ENCODE peak calls at places on chromosomes 11 and 22, in seven cellular contexts. D is A172; Y is KBM-7; B is activated naive CD4-positive, alpha-beta T cell treated with Interleukin-2 at 50 U/mL for 16 hours; C is progenitor cell of endocrine pancreas; J is tibial artery; F is bronchial epithelial cell. K is an unnamed sample.
A peak's percentile ranks its signal among the peaks of the same experiment; 100 is the strongest.

GRCh38 chr22:38570841-38571364 is 920 bp upstream of the DMC1 start:
- DNase-seq in F (no peak), D (peak; percentile 6), Y (no peak), B (peak; percentile 28), J (peak; percentile 86), C (peak; percentile 12), K (peak; percentile 55)

GRCh38 chr11:86418513-86418912 is 43.8 kb downstream of the CCDC81 start:
- DNase-seq in J (no peak), C (no peak), D (no peak), F (no peak), Y (no peak), B (no peak), K (no peak)

GRCh38 chr22:27224485-27225364 is 567.3 kb downstream of the MIAT start:
- DNase-seq in Y (no peak), D (peak; percentile 72), J (no peak), C (no peak), B (no peak), F (no peak), K (no peak)

GRCh38 chr11:64359712-64360402 is 895 bp downstream of the RPS6KA4 start:
- DNase-seq in Y (no peak), F (no peak), D (no peak), B (peak; percentile 27), J (no peak), C (no peak), K (peak; percentile 43)

GRCh38 chr22:19438286-19438685 is 5.9 kb downstream of the MRPL40 start:
- DNase-seq in Y (no peak), J (no peak), C (no peak), F (peak; percentile 59), B (no peak), D (no peak), K (no peak)

GRCh38 chr22:16961477-16962186 is 46.4 kb downstream of the GAB4 start:
- DNase-seq in Y (no peak), F (no peak), D (no peak), B (no peak), C (no peak), J (no peak), K (peak; percentile 9)

GRCh38 chr11:46293616-46294015 is 16.2 kb downstream of the CREB3L1 start:
- DNase-seq in F (peak; percentile 22), J (no peak), D (peak; percentile 75), C (no peak), B (no peak), Y (no peak), K (no peak)

GRCh38 chr11:130109441-130109840 is 39.7 kb downstream of the APLP2 start:
- DNase-seq in B (no peak), Y (no peak), J (no peak), D (no peak), C (no peak), F (no peak), K (no peak)

GRCh38 chr11:67674442-67674871 is at the start of gene ALDH3B2:
- DNase-seq in J (no peak), F (peak; percentile 88), Y (no peak), D (no peak), C (no peak), B (no peak), K (no peak)

GRCh38 chr22:42500164-42500835 is 19.3 kb downstream of the RRP7A start:
- DNase-seq in D (no peak), Y (no peak), J (peak; percentile 82), F (peak; percentile 37), C (peak; percentile 39), B (peak; percentile 84), K (peak; percentile 91)

GRCh38 chr22:27656970-27657369 is 144.6 kb downstream of the MN1 start:
- DNase-seq in J (no peak), B (no peak), F (no peak), D (no peak), C (no peak), Y (no peak), K (no peak)

GRCh38 chr11:119320593-119321524 is 3.9 kb upstream of the MCAM start:
- DNase-seq in F (no peak), D (no peak), J (peak; percentile 92), Y (peak; percentile 39), C (no peak), B (peak; percentile 53), K (peak; percentile 80)

K was measured in activated CD4-positive, alpha-beta memory T cell treated with anti-CD3 and anti-CD28 coated beads, Interleukin-2, amount 10 ng/mL, durations not matched to agents 7 days and 5 days.